ENCODE peak calls at places on chromosomes 6 and 20, in five cellular contexts. S is A673, Y is choroid plexus epithelial cell, D is upper lobe of left lung, H is NB4. F is an unnamed sample.

GRCh38 chr20:23689399-23689690 is 507 bp upstream of the CST4 start:
- DNase-seq in S (no peak), Y (no peak), D (no peak), H (no peak), F (no peak)

GRCh38 chr6:108260126-108260808 is 573 bp downstream of the SNX3 start:
- DNase-seq in S (peak), Y (peak), D (no peak), H (peak), F (peak)

GRCh38 chr20:19652591-19653026 is 105.4 kb upstream of the RIN2 start:
- DNase-seq in S (peak), Y (no peak), D (no peak), H (no peak), F (no peak)

GRCh38 chr6:149065658-149066556 is 251.6 kb upstream of the TAB2 start:
- DNase-seq in S (peak), Y (peak), D (no peak), H (peak), F (no peak)

GRCh38 chr20:10445758-10446157 is 10.7 kb downstream of the SLX4IP start:
- DNase-seq in S (no peak), Y (no peak), D (no peak), H (no peak), F (no peak)

GRCh38 chr20:46312945-46313861 is 4.9 kb upstream of the CDH22 start:
- DNase-seq in S (no peak), Y (no peak), D (no peak), H (no peak), F (no peak)

GRCh38 chr6:53029761-53030160 is 34.7 kb upstream of the GSTA4 start:
- DNase-seq in S (no peak), Y (no peak), D (no peak), H (no peak), F (no peak)

GRCh38 chr6:152232494-152233151 is 404.5 kb downstream of the SYNE1 start:
- DNase-seq in S (peak), Y (peak), D (no peak), H (peak), F (peak)

GRCh38 chr6:30884521-30885480 is 482 bp downstream of the DDR1 start:
- DNase-seq in S (peak), Y (peak), D (peak), H (peak), F (peak)

GRCh38 chr20:33666293-33667244 is at the start of gene ACTL10:
- DNase-seq in S (peak), Y (peak), D (peak), H (peak), F (peak)

GRCh38 chr6:138803914-138804313 is 8.0 kb downstream of the ECT2L start:
- DNase-seq in S (no peak), Y (no peak), D (no peak), H (no peak), F (no peak)

GRCh38 chr20:59938221-59938620 is 1.9 kb downstream of the PPP1R3D start:
- DNase-seq in S (no peak), Y (peak), D (no peak), H (no peak), F (peak)

GRCh38 chr20:50844430-50845100 is 49.7 kb downstream of the BCAS4 start:
- DNase-seq in S (no peak), Y (peak), D (peak), H (peak), F (peak)

GRCh38 chr20:4730782-4731181 is 9.1 kb downstream of the PRND start:
- DNase-seq in S (peak), Y (peak), D (no peak), H (peak), F (no peak)

GRCh38 chr6:142130814-142131213 is 1.9 kb upstream of the GJE1 start:
- DNase-seq in S (no peak), Y (no peak), D (no peak), H (no peak), F (no peak)

GRCh38 chr20:50904067-50904570 is 27.1 kb downstream of the ADNP start:
- DNase-seq in S (no peak), Y (no peak), D (no peak), H (no peak), F (no peak)

GRCh38 chr6:16403831-16404230 is 165.4 kb downstream of the GMPR start:
- DNase-seq in S (no peak), Y (peak), D (no peak), H (no peak), F (no peak)

GRCh38 chr6:137717074-137718073 is 149.7 kb upstream of the TNFAIP3 start:
- DNase-seq in S (no peak), Y (no peak), D (no peak), H (no peak), F (peak)

GRCh38 chr20:9359561-9360308 is 154.7 kb upstream of the LAMP5 start:
- DNase-seq in S (peak), Y (peak), D (peak), H (peak), F (peak)

GRCh38 chr6:140782941-140783340 is 1349.8 kb upstream of the GJE1 start:
- DNase-seq in S (no peak), Y (peak), D (no peak), H (no peak), F (no peak)

GRCh38 chr20:43963872-43964791 is 49.5 kb downstream of the TOX2 start:
- DNase-seq in S (peak), Y (peak), D (no peak), H (peak), F (peak)

GRCh38 chr6:150719099-150719767 is 119.5 kb downstream of the PLEKHG1 start:
- DNase-seq in S (peak), Y (no peak), D (no peak), H (no peak), F (no peak)

GRCh38 chr6:153150400-153150766 is 19.3 kb upstream of the RGS17 start:
- DNase-seq in S (no peak), Y (no peak), D (no peak), H (no peak), F (no peak)

GRCh38 chr6:43386492-43386891 is 17.0 kb upstream of the ZNF318 start:
- DNase-seq in S (peak), Y (no peak), D (no peak), H (peak), F (no peak)

GRCh38 chr6:106417572-106418147 is 57.1 kb downstream of the CRYBG1 start:
- DNase-seq in S (no peak), Y (no peak), D (no peak), H (no peak), F (no peak)

GRCh38 chr6:31169123-31169857 is 1.2 kb downstream of the POU5F1 start:
- DNase-seq in S (no peak), Y (no peak), D (no peak), H (no peak), F (no peak)

GRCh38 chr6:100726741-100727140 is 154.4 kb downstream of the ASCC3 start:
- DNase-seq in S (peak), Y (peak), D (no peak), H (no peak), F (peak)

GRCh38 chr6:149863846-149864577 is at the start of gene LRP11:
- DNase-seq in S (peak), Y (peak), D (peak), H (peak), F (peak)

GRCh38 chr6:106692823-106693216 is 63.4 kb downstream of the QRSL1 start:
- DNase-seq in S (no peak), Y (no peak), D (no peak), H (no peak), F (no peak)

GRCh38 chr6:150567823-150568383 is 31.8 kb upstream of the PLEKHG1 start:
- DNase-seq in S (peak), Y (no peak), D (no peak), H (no peak), F (no peak)

GRCh38 chr20:24762791-24763350 is 186.2 kb upstream of the CST7 start:
- DNase-seq in S (no peak), Y (no peak), D (no peak), H (no peak), F (no peak)

GRCh38 chr6:145626857-145627256 is 108.5 kb downstream of the EPM2A start:
- DNase-seq in S (no peak), Y (peak), D (no peak), H (no peak), F (no peak)

GRCh38 chr20:44089987-44090674 is 96.9 kb downstream of the JPH2 start:
- DNase-seq in S (peak), Y (peak), D (no peak), H (peak), F (peak)

GRCh38 chr20:47502271-47502730 is 614 bp downstream of the NCOA3 start:
- DNase-seq in S (peak), Y (peak), D (no peak), H (peak), F (peak)

GRCh38 chr6:2021713-2022125 is 223.7 kb downstream of the GMDS start:
- DNase-seq in S (peak), Y (peak), D (no peak), H (peak), F (peak)

GRCh38 chr6:145699462-145699861 is 35.9 kb downstream of the EPM2A start:
- DNase-seq in S (no peak), Y (peak), D (no peak), H (no peak), F (peak)

GRCh38 chr6:36911946-36912555 is 26.3 kb downstream of the C6orf89 start:
- DNase-seq in S (no peak), Y (no peak), D (no peak), H (peak), F (no peak)

GRCh38 chr6:26270903-26271639 is 93.9 kb upstream of the BTN3A2 start:
- DNase-seq in S (peak), Y (peak), D (peak), H (peak), F (peak)

GRCh38 chr20:36773123-36773547 is 428 bp downstream of the DSN1 start:
- DNase-seq in S (no peak), Y (peak), D (no peak), H (no peak), F (peak)

GRCh38 chr20:59667981-59668515 is 63.7 kb downstream of the PHACTR3 start:
- DNase-seq in S (no peak), Y (no peak), D (no peak), H (no peak), F (no peak)

GRCh38 chr6:14038636-14039035 is 78.9 kb upstream of the CD83 start:
- DNase-seq in S (no peak), Y (peak), D (no peak), H (no peak), F (peak)

GRCh38 chr6:14036911-14037310 is 80.7 kb upstream of the CD83 start:
- DNase-seq in S (no peak), Y (no peak), D (no peak), H (no peak), F (no peak)

GRCh38 chr6:14037402-14038277 is 79.9 kb upstream of the CD83 start:
- DNase-seq in S (no peak), Y (peak), D (no peak), H (no peak), F (peak)

GRCh38 chr6:14040042-14040441 is 77.5 kb upstream of the CD83 start:
- DNase-seq in S (no peak), Y (no peak), D (no peak), H (no peak), F (no peak)

GRCh38 chr6:14039038-14039437 is 78.5 kb upstream of the CD83 start:
- DNase-seq in S (no peak), Y (no peak), D (no peak), H (no peak), F (no peak)
- TF ChIP-seq CTCF in S (no peak), Y (no peak), D (no peak), H (no peak), F (no peak)

GRCh38 chr6:4112366-4112765 is 23.0 kb downstream of the ECI2 start:
- DNase-seq in S (no peak), Y (no peak), D (no peak), H (no peak), F (no peak)

GRCh38 chr6:4115741-4116140 is 19.6 kb downstream of the ECI2 start:
- DNase-seq in S (no peak), Y (no peak), D (no peak), H (no peak), F (no peak)

GRCh38 chr6:4108561-4109093 is 26.7 kb downstream of the ECI2 start:
- DNase-seq in S (no peak), Y (no peak), D (no peak), H (no peak), F (no peak)

GRCh38 chr6:4113623-4114022 is 21.8 kb downstream of the ECI2 start:
- DNase-seq in S (no peak), Y (peak), D (no peak), H (no peak), F (no peak)

DNA sequence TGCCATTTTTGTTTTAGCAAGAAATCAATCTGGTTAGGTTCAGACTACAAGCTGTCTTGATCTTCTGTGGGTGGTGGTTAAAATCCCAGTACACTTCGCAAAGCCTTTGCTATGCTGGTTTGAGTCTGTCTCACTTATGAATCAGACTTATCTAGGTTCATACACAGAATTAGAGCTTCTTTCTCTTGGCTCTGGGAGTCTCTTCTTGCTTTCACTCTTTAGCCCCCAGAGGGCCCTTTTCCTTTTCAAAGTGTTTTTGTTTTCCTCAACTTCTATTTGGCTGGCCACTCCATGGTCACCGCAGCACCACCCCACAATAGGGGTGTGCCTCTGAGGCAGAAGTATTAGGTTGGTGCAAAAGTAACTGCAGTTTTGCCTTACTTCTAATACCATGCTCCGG is 21.3 kb downstream of the ECI2 start:
- DNase-seq in S (no peak), Y (peak), D (no peak), H (no peak), F (no peak)
- H3K4me3 ChIP-seq in S (no peak), Y (no peak), D (no peak), H (no peak), F (no peak)

GRCh38 chr20:833121-833449 is 430 bp upstream of the FAM110A start:
- DNase-seq in S (no peak), Y (no peak), D (no peak), H (no peak), F (no peak)
- TF ChIP-seq CTCF in S (no peak), Y (no peak), D (no peak), H (no peak), F (no peak)

GRCh38 chr20:742156-742555 is 26.1 kb downstream of the SLC52A3 start:
- DNase-seq in S (no peak), Y (no peak), D (no peak), H (no peak), F (no peak)

GRCh38 chr20:750801-751200 is 17.5 kb downstream of the SLC52A3 start:
- DNase-seq in S (no peak), Y (peak), D (no peak), H (peak), F (no peak)

GRCh38 chr20:740162-740561 is 28.1 kb downstream of the SLC52A3 start:
- DNase-seq in S (no peak), Y (no peak), D (no peak), H (no peak), F (no peak)

GRCh38 chr20:741620-742019 is 26.7 kb downstream of the SLC52A3 start:
- DNase-seq in S (no peak), Y (no peak), D (no peak), H (no peak), F (no peak)

DNA sequence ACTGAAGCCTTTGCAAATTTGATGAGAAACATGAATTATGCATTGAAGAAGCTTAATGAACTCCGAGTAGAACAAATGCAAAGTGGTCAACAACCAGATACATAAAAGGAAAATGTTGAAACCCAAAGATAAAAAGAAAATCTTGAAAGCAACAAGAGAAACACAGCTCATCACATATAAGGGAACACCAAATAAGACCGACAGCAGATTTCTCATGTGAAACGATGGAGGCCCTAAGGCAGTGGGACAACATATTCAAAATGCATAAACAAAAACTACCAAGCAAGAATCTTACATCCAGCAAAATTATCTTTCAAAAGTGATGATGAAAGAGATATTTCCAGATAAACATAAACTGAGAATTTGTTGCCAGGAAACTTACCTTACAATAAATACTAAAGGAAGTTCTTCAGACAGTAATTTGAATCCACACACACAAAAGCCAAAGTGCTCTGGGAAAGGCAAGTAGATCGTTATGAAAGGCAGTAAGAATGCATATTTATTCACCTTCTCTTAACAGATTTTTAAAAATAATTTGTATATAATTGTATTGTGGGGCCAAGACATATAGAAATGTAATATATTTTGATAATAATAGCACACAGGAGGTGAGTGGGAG is 22.5 kb downstream of the SLC52A3 start:
- DNase-seq in S (no peak), Y (peak), D (no peak), H (no peak), F (no peak)
- H3K4me3 ChIP-seq in S (no peak), Y (no peak), D (no peak), H (no peak), F (no peak)

DNA sequence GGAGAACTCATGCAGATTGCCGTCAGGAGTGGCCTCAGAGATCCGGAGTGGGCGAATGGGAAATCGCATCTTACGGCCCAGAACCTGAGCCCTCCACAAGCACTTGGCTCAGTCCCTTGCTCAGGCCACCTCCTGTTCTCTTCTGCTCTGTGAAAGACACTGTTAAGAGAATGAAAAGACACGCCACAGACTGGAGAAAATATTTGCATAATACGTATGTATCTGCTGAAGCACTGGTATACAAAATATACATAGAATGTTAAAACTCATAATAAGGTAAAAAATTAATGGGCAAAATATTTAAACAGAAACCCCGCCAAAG is 838 bp upstream of the POM121L2 start:
- DNase-seq in S (no peak), Y (no peak), D (no peak), H (no peak), F (no peak)
- TF ChIP-seq CTCF in S (no peak), Y (no peak), D (no peak), H (no peak), F (no peak)

F was measured in astrocyte of the spinal cord.